ENCODE peak calls at places on chromosome 11, in seven cellular contexts. P is pancreas, D is tibial nerve, L is uterus, O is mammary epithelial cell, H is cardiac muscle cell, E is AG04449. V is an unnamed sample.

GRCh38 chr11:62546937-62547625 is 475 bp upstream of the AHNAK start:
- DNase-seq in D (peak), P (no peak), H (no peak), E (no peak), L (peak), O (peak), V (no peak)

GRCh38 chr11:111569476-111569875 is 29.0 kb downstream of the LAYN start:
- DNase-seq in E (no peak), D (no peak), H (no peak), P (no peak), L (no peak), O (no peak), V (no peak)

GRCh38 chr11:11324090-11324489 is 29.0 kb downstream of the CSNK2A3 start:
- DNase-seq in L (no peak), O (peak), E (no peak), H (no peak), P (no peak), D (no peak), V (no peak)

GRCh38 chr11:61152816-61153592 is 8.2 kb downstream of the VPS37C start:
- DNase-seq in L (no peak), P (no peak), O (peak), H (no peak), D (no peak), E (peak), V (no peak)

GRCh38 chr11:12376259-12376971 is 956 bp upstream of the PARVA start:
- DNase-seq in E (peak), L (peak), P (peak), H (no peak), O (no peak), D (peak), V (no peak)

GRCh38 chr11:119585038-119585666 is 143.8 kb downstream of the NECTIN1 start:
- DNase-seq in H (peak), D (no peak), L (no peak), O (peak), P (peak), E (no peak), V (no peak)

GRCh38 chr11:120304526-120304925 is 20.6 kb upstream of the TLCD5 start:
- DNase-seq in P (no peak), L (no peak), E (no peak), D (no peak), O (peak), H (no peak), V (no peak)

GRCh38 chr11:114061053-114062049 is 1.8 kb downstream of the ZBTB16 start:
- DNase-seq in L (peak), H (no peak), O (no peak), E (no peak), P (no peak), D (no peak), V (peak)

GRCh38 chr11:129145276-129145675 is 46.8 kb downstream of the ARHGAP32 start:
- DNase-seq in P (no peak), D (no peak), H (no peak), O (no peak), E (no peak), L (no peak), V (no peak)

GRCh38 chr11:113615773-113616172 is 90.3 kb downstream of the TMPRSS5 start:
- DNase-seq in D (no peak), L (no peak), H (no peak), O (no peak), E (peak), P (no peak), V (no peak)

GRCh38 chr11:132187814-132188213 is 817.4 kb downstream of the NTM start:
- DNase-seq in L (no peak), E (peak), O (no peak), P (no peak), H (no peak), D (no peak), V (no peak)

GRCh38 chr11:130947889-130948288 is 31.6 kb upstream of the SNX19 start:
- DNase-seq in P (no peak), O (no peak), E (no peak), L (no peak), D (no peak), H (no peak), V (no peak)

GRCh38 chr11:120128392-120129172 is 9.3 kb downstream of the TRIM29 start:
- DNase-seq in D (peak), O (peak), E (peak), H (no peak), L (peak), P (no peak), V (no peak)

GRCh38 chr11:9219572-9219971 is 45.6 kb downstream of the DENND5A start:
- DNase-seq in H (no peak), L (peak), P (no peak), E (no peak), D (peak), O (peak), V (no peak)

GRCh38 chr11:104320091-104320490 is 156.1 kb upstream of the PDGFD start:
- DNase-seq in H (no peak), P (no peak), O (no peak), E (peak), L (no peak), D (no peak), V (no peak)

GRCh38 chr11:75339685-75340409 is 11.6 kb downstream of the ARRB1 start:
- DNase-seq in E (no peak), D (no peak), P (no peak), L (no peak), H (no peak), O (no peak), V (no peak)

GRCh38 chr11:20464566-20464965 is 77.0 kb downstream of the PRMT3 start:
- DNase-seq in O (no peak), E (no peak), H (no peak), L (no peak), D (no peak), P (no peak), V (no peak)

GRCh38 chr11:73469401-73469800 is 93.2 kb downstream of the RELT start:
- DNase-seq in D (peak), H (no peak), L (peak), O (no peak), E (no peak), P (no peak), V (no peak)

DNA sequence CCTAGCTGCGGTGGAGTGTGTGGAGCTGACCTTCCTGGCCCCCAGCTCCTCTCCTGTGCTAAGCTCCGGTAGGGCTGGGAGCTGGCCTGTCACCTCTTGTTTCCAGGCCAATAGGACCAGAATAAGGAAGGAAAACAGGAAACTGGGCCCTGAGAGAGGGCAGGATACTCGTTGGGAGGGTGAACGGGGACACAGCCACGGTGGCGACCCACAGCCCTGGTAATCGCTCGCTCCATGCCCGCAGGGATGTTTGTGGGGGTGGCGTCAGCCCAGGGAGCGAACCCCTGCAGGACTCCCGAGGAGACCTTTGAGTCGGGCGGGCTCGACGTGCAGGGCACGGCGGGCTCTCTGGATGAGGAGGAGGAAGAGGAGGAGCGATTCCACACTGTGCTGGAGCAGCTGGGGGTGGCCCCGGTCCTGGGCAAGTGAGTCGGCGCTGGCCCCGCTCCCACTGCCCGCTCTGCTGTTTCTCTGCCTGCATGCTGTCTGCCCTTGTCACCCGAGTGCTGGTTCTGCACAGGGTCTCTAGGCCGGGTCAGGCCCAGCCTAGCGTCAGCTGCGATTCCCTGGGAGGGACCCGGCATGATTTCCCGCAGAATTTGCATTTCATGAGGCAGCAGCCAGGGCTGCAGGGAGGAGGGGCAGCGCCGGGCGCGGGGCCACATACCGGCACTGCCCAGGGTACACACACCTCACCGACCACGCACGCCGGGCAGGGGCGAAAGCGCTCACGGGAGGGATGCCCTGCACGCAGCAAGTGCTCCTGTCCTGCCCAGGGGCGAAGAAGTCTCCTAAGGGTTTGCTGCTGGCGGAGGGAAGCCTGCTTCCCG is 1.6 kb downstream of the CRACR2B start:
- DNase-seq in E (no peak), H (no peak), D (no peak), P (no peak), O (no peak), L (no peak), V (peak)
- H3K4me3 ChIP-seq in E (peak), H (peak), D (peak), P (peak), O (no peak), L (peak), V (peak)

DNA sequence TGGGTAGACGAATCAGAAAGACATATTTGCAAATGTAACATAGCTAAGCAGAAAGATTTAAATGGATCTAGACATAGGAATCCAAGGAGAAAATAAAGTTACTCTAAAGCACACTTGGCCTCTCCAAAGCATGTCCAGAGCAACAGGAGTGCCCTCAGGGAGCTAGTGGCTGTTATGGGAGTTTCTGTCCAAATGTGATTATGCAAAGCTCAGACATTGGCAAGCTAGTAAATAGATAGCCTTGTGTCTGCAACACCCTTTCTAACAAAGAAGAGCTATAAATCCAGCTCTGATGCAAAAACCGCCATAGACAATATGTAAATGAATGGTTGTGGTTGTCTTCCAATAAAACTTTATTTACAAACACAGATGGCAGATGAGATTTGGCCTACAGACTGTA is 120.1 kb upstream of the MPPED2 start:
- DNase-seq in O (no peak), H (no peak), P (no peak), L (no peak), D (no peak), E (no peak), V (no peak)
- H3K4me3 ChIP-seq in O (no peak), H (no peak), P (no peak), L (no peak), D (no peak), E (no peak), V (no peak)

DNA sequence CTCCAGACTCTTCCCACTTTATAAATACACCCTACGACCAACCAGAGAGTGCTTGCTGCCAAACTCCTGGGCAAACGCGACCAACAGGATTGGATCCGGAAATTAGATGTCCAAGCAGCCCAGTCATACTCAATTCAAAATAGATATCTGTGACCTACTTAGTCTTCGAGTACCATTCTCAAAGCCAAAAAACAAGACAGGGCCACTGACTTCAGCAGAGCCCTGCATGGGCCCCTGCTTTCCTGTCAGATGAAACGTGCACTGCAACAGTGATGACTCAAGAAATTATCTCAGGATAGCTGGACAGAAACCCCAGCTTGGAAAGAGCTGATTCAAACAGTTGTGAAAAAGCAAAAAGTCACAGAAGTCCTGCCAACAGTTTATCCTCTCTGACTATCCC is 17.6 kb downstream of the SMCO4 start:
- DNase-seq in D (no peak), E (no peak), O (no peak), H (no peak), P (no peak), L (no peak), V (no peak)
- H3K4me3 ChIP-seq in D (no peak), E (no peak), O (no peak), H (no peak), P (no peak), L (no peak), V (no peak)

DNA sequence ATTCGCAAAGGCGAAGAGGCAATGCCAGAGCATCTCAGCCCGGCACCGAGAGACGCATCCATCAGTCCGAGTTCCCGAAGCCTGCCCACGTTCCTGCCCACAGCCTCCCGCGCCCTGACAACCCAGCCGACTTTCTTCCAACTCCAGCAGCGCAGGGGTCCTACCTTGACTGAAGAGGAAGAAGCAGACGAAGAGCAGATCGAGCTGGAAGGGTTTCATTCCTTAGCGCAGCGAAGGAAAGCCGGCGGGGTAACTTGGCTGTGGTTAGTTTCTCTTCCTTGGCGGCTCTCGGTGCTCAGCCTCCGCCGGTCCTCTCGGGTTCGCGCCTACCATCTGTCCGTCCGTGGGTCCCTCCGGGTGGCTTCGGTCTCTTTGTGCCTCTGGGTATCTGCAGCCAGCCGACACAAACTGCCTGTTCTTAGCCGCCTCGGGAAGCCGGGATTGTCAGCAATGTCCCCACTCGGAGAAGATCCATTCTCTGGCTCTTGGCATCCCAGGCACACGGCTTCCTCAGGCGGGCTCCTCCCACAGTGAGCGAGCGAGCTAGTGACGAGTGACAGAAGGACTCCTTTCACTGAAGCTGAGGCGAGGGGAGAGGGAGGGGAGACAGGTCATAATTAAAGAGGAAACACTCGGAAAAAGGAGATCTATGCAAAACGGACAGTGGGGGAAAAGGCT is at the start of gene KIRREL3:
- DNase-seq in L (no peak), P (no peak), H (peak), O (peak), E (no peak), D (no peak), V (no peak)
- H3K4me3 ChIP-seq in L (no peak), P (no peak), H (peak), O (peak), E (peak), D (peak), V (peak)